ENCODE peak calls at places on chromosomes 7 and 10, in four cellular contexts. O, N, M and L are unnamed samples.

GRCh38 chr7:2018786-2019692 is 213.7 kb downstream of the MAD1L1 start:
- DNase-seq in N (peak), O (peak), M (peak), L (peak)

GRCh38 chr7:102288285-102288930 is 1.7 kb downstream of the SH2B2 start:
- DNase-seq in N (no peak), M (no peak), O (no peak), L (no peak)

GRCh38 chr10:18616337-18616736 is 35.0 kb downstream of the NSUN6 start:
- DNase-seq in M (no peak), N (no peak), O (no peak), L (no peak)

GRCh38 chr10:67612577-67613537 is 83.1 kb downstream of the CTNNA3 start:
- DNase-seq in O (no peak), M (peak), N (peak), L (peak)

GRCh38 chr10:128036746-128037542 is 89.3 kb downstream of the MKI67 start:
- DNase-seq in O (no peak), M (peak), N (peak), L (no peak)

GRCh38 chr10:6786579-6787031 is 206.5 kb upstream of the PRKCQ start:
- DNase-seq in N (peak), O (no peak), M (peak), L (no peak)

GRCh38 chr10:114629824-114630430 is 28.1 kb downstream of the ABLIM1 start:
- DNase-seq in M (no peak), N (no peak), O (no peak), L (no peak)

GRCh38 chr10:45380903-45381610 is 7.0 kb downstream of the ALOX5 start:
- DNase-seq in N (no peak), M (no peak), O (peak), L (no peak)

GRCh38 chr7:47407821-47408674 is 173.9 kb downstream of the TNS3 start:
- DNase-seq in M (no peak), N (no peak), O (no peak), L (no peak)

GRCh38 chr7:102220929-102221850 is 65.5 kb upstream of the SH2B2 start:
- DNase-seq in M (peak), N (peak), O (no peak), L (no peak)

GRCh38 chr7:149289262-149289661 is 27.3 kb downstream of the ZNF783 start:
- DNase-seq in N (no peak), O (no peak), M (no peak), L (no peak)

GRCh38 chr10:91642831-91643692 is 10.2 kb upstream of the PPP1R3C start:
- DNase-seq in M (peak), O (peak), N (no peak), L (no peak)

GRCh38 chr10:76428541-76429330 is 997.3 kb downstream of the LRMDA start:
- DNase-seq in O (peak), N (peak), M (peak), L (no peak)

GRCh38 chr10:80583681-80584080 is 46.0 kb downstream of the SH2D4B start:
- DNase-seq in M (no peak), N (peak), O (no peak), L (no peak)

GRCh38 chr10:73732931-73733623 is 11.1 kb upstream of the SEC24C start:
- DNase-seq in N (no peak), O (no peak), M (no peak), L (no peak)

GRCh38 chr10:57849726-57850357 is 417.9 kb downstream of the IPMK start:
- DNase-seq in O (no peak), M (peak), N (peak), L (no peak)

GRCh38 chr10:83476211-83476610 is 663.1 kb upstream of the GHITM start:
- DNase-seq in N (no peak), M (no peak), O (no peak), L (no peak)

GRCh38 chr7:125020801-125021200 is 91.2 kb upstream of the POT1 start:
- DNase-seq in M (no peak), O (no peak), N (peak), L (no peak)

GRCh38 chr10:33052915-33053810 is 95.1 kb upstream of the ITGB1 start:
- DNase-seq in M (no peak), O (no peak), N (no peak), L (no peak)

GRCh38 chr7:13834328-13834761 is 155.1 kb downstream of the ETV1 start:
- DNase-seq in O (no peak), M (no peak), N (no peak), L (no peak)

GRCh38 chr7:93374345-93374940 is 142.3 kb downstream of the VPS50 start:
- DNase-seq in M (peak), N (peak), O (no peak), L (peak)

DNA sequence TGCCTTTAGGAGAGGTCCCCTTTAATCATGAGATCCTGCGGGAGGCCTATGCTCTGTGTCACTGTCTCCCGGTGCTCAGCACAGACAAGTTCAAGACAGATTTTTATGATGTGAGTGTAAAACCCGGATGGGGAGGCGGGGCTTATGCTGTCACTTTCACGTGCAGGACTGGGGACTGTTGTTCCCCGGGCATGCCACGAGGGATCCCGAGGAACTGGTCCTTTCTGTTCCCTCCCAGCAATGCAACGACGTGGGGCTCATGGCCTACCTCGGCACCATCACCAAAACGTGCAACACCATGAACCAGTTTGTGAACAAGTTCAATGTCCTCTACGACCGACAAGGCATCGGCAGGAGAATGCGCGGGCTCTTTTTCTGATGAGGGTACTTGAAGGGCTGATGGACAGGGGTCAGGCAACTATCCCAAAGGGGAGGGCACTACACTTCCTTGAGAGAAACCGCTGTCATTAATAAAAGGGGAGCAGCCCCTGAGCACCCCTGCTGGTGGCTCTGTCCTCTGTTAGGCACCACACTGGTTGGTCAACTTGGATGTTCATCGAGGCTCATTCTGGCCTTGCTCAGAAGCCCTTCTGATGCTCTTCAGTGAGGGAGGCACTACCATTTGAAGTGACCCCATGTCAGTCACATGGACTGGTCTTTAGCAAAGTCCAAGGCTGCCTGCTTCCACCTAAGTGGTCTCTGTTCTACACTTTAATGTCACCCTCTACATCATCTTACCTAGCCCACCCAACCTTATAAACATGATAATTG is 2.8 kb downstream of the COPS6 start:
- DNase-seq in M (no peak), O (no peak), N (no peak), L (no peak)
- TF ChIP-seq CTCF in M (peak), O (no peak), N (no peak), L (no peak)

DNA sequence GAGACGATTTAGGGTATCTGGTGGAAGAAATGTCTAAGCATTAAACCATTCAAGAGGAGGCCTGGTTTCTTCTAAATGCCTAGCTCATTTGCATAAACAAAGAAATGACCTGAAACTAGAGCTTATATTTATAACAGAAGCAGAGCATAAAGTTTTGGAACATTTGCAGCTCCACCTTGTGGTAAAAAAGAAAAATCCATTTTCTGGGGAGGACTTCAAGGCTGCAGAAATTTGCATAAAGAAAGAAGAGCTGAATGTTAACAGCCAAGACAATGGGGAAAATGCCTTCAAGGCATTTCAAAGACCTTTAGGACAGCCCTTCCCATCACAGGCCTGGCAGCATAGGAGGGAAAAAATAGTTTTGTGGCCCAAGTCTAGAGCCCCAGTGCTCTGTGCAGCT is 362.0 kb downstream of the ZNF248 start:
- DNase-seq in N (no peak), O (no peak), M (no peak), L (no peak)
- TF ChIP-seq CTCF in N (no peak), O (peak), M (no peak), L (no peak)

GRCh38 chr10:123379156-123379555 is 225.0 kb downstream of the BUB3 start:
- DNase-seq in M (no peak), O (no peak), N (no peak), L (no peak)

GRCh38 chr10:123377883-123378282 is 223.7 kb downstream of the BUB3 start:
- DNase-seq in M (no peak), O (no peak), N (no peak), L (no peak)

GRCh38 chr10:123378302-123378701 is 224.1 kb downstream of the BUB3 start:
- DNase-seq in N (no peak), O (no peak), M (no peak), L (no peak)

GRCh38 chr10:123381271-123381670 is 227.1 kb downstream of the BUB3 start:
- DNase-seq in M (no peak), N (peak), O (no peak), L (no peak)

GRCh38 chr10:123380491-123381085 is 226.4 kb downstream of the BUB3 start:
- DNase-seq in O (no peak), M (no peak), N (peak), L (no peak)
- TF ChIP-seq CTCF in O (no peak), M (no peak), N (peak), L (peak)

DNA sequence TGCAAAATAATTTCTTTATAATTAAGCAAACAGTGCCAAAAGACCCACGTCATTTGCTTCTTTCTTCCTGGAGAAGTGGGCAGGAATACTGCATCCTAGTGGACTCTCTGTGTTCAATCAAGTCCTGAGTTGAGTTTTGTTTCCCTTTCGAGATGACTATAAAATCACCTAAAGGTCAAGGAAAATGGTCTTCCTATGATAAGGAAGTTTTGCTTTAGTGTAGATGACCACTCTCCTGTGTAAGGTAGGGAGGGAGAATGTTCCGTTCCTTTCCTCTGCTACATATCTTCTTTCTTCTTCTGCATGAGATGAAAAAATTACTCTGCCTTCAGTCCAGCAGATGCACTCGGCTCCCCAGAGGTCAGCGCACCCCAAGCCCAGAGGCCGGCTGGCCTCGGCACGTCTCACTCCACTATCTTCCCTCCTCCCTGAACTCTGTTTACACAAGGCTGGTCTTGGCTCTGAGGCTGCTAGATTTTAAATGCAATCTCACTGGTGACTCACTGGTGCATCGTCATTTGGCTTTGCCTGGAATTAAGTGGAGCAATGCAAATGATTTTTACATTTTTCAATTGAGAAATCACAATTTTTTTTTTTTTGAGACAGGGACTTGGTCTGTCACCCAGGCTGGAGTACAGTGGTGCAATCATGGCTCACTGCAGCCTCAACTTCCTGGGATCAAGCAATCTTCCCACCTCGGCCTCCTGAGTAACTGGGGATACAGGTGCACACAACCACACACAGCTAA is 18.6 kb upstream of the VDAC2 start:
- DNase-seq in N (peak), M (peak), O (peak), L (no peak)
- TF ChIP-seq CTCF in N (peak), M (peak), O (no peak), L (no peak)

GRCh38 chr7:94395141-94396041 is 696 bp downstream of the COL1A2 start:
- DNase-seq in N (peak), O (peak), M (peak), L (peak)
- TF ChIP-seq CTCF in N (peak), O (peak), M (peak), L (peak)

DNA sequence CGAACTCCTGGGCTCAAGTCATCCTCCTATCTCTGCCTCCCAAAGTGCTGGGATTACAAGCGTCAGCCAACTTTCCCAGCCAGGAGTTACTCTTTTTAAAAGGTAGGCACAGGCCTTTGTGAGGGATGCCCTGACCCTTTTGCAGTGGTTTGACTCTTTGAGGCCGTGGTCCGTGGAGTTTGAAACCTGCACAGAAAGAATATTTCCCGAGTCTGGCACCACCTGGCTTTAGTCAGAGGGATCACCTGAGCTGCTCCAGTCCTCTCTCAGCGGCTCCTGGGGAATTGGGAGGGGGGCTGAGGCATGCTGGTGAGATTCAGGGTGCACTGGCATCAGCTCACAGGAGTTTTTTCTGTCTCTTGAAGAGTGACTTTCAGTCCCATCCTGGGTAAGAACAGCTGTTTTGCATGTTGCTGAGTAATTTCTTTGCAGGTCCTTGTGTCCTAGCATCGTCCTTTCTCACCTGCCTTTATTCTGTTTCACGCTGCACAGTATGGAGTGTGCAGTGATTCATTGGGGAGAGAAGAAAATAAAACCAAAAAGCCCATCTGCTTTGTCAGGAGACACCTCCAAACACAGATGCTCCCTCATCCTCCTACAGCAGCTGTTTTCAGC is 284.5 kb downstream of the CAMK1D start:
- DNase-seq in N (no peak), O (no peak), M (no peak), L (no peak)
- TF ChIP-seq CTCF in N (no peak), O (no peak), M (no peak), L (no peak)

DNA sequence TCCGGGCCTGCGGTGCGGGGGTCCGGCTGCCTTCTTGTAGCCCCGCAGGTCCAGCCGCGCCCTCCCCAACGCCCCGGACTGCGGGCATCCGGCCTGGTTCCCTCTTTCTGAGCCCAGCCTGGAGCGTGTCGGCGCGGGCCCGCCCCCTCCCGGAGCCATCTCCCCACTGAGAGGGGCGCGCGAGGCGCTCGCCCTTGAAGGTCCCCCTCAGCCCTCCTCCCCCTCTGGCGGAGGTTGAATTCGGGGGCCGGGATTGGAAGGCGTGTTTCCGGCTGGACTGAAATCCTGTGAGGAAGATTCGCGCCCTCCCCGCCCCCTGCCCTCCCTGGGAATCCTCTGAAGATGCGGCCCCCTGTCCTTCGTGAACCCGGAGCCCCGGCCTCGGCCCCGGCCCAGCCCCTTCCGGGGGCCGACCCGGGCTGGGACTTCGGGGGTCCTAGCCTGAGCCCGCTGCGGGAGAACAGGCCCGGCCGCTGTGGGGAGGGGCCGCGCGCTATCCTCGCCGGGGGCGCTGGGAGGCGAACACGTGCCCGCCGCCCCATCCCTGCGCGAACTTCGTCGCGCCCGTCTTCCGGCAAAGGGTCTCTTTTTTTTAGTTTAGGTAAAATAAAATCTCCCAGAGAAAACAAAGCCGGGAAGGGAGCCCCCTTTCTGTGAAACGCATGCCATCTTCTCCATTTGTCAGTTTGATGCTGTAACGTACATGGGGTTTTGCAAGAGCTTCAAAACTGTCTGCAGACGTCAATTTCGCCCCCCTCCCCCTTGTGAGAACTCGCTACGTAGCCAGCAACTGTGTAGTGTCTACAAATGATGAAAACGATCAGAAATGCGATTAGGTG is 636 bp downstream of the PDCD4 start:
- DNase-seq in N (peak), M (peak), O (peak), L (peak)
- TF ChIP-seq CTCF in N (peak), M (peak), O (no peak), L (no peak)